ENCODE peak calls at places on chromosomes 6 and 20, in eight cellular contexts. E is body of pancreas, B is SK-N-SH, O is stomach, N is tibial nerve, P is adipocyte, V is PC-3, H is iPS DF 6.9. J is an unnamed sample. For H3K9me3, the result is how much of the 10 kb centered on the place peaks cover.

GRCh38 chr6:152952045-152952444 is 30.8 kb downstream of the FBXO5 start:
- DNase-seq in E (no peak), V (peak), N (no peak), B (no peak), P (peak), H (no peak), O (no peak), J (no peak)

GRCh38 chr6:35737413-35738211 is 780 bp downstream of the ARMC12 start:
- DNase-seq in O (no peak), V (peak), P (peak), E (peak), B (peak), N (no peak), H (no peak), J (no peak)

GRCh38 chr6:33587529-33588215 is 7.6 kb upstream of the BAK1 start:
- DNase-seq in H (no peak), O (no peak), E (no peak), N (no peak), V (no peak), P (no peak), B (no peak), J (no peak)

GRCh38 chr6:131058236-131058635 is 4.8 kb downstream of the EPB41L2 start:
- DNase-seq in B (no peak), P (peak), N (no peak), V (peak), E (no peak), H (no peak), O (no peak), J (no peak)

GRCh38 chr6:6684365-6684833 is 95.9 kb downstream of the LY86 start:
- DNase-seq in B (no peak), P (no peak), H (no peak), V (no peak), E (no peak), O (no peak), N (no peak), J (no peak)

GRCh38 chr6:123182998-123183397 is 187.0 kb downstream of the CLVS2 start:
- DNase-seq in H (no peak), E (no peak), V (no peak), B (no peak), P (no peak), O (no peak), N (no peak), J (no peak)

GRCh38 chr6:161151059-161151645 is 122.7 kb downstream of the AGPAT4 start:
- DNase-seq in V (no peak), N (no peak), P (no peak), H (no peak), E (no peak), O (no peak), B (no peak), J (no peak)

GRCh38 chr20:36314734-36315544 is 8.8 kb downstream of the DLGAP4 start:
- DNase-seq in N (no peak), V (no peak), P (no peak), B (no peak), O (no peak), E (no peak), H (no peak), J (no peak)

GRCh38 chr6:41768545-41769308 is 11.0 kb downstream of the FRS3 start:
- DNase-seq in V (no peak), P (no peak), H (no peak), O (peak), B (peak), E (no peak), N (no peak), J (no peak)

GRCh38 chr6:36610576-36611336 is 16.6 kb downstream of the SRSF3 start:
- DNase-seq in N (no peak), P (no peak), V (no peak), B (no peak), E (no peak), O (no peak), H (no peak), J (no peak)

GRCh38 chr20:20551409-20551808 is 161.0 kb downstream of the RALGAPA2 start:
- DNase-seq in H (no peak), E (no peak), V (peak), O (no peak), N (no peak), B (peak), P (no peak), J (no peak)

GRCh38 chr6:34664270-34664971 is 32.1 kb downstream of the ILRUN start:
- DNase-seq in B (no peak), V (peak), O (no peak), H (no peak), P (peak), N (no peak), E (no peak), J (no peak)

GRCh38 chr6:138538390-138539031 is 39.2 kb upstream of the NHSL1 start:
- DNase-seq in B (no peak), V (no peak), P (peak), O (no peak), E (no peak), N (peak), H (no peak), J (no peak)

GRCh38 chr20:1696521-1697209 is 39.1 kb upstream of the SIRPG start:
- DNase-seq in B (no peak), V (no peak), P (no peak), O (no peak), E (no peak), N (no peak), H (no peak), J (no peak)

GRCh38 chr6:143700684-143701342 is 23.0 kb downstream of the PHACTR2 start:
- DNase-seq in B (peak), N (no peak), P (peak), H (no peak), V (no peak), O (no peak), E (no peak), J (no peak)

GRCh38 chr20:44644384-44645131 is 6.9 kb downstream of the ADA start:
- DNase-seq in E (no peak), P (no peak), N (no peak), V (no peak), B (no peak), O (no peak), H (no peak), J (no peak)

GRCh38 chr6:21141616-21142303 is 451.8 kb upstream of the SOX4 start:
- DNase-seq in O (no peak), N (no peak), P (no peak), E (no peak), V (no peak), B (no peak), H (no peak), J (no peak)

GRCh38 chr20:3251806-3252205 is 12.8 kb upstream of the SLC4A11 start:
- DNase-seq in H (no peak), V (no peak), P (no peak), N (no peak), B (no peak), O (peak), E (no peak), J (no peak)

GRCh38 chr20:9051508-9051907 is 17.4 kb upstream of the PLCB4 start:
- DNase-seq in O (no peak), P (peak), V (peak), H (no peak), B (no peak), N (no peak), E (no peak), J (no peak)

GRCh38 chr6:125868252-125868651 is 77.5 kb downstream of the NCOA7 start:
- DNase-seq in H (no peak), P (no peak), O (no peak), N (no peak), E (no peak), V (peak), B (no peak), J (no peak)

GRCh38 chr6:76351275-76351674 is 278.8 kb upstream of the IMPG1 start:
- DNase-seq in H (peak), O (no peak), N (no peak), P (no peak), B (no peak), E (peak), V (peak), J (no peak)

GRCh38 chr20:16692442-16692841 is 37.4 kb upstream of the SNRPB2 start:
- DNase-seq in H (no peak), N (no peak), E (no peak), P (no peak), V (peak), B (no peak), O (no peak), J (no peak)

GRCh38 chr20:57323034-57323433 is 6.6 kb upstream of the SPO11 start:
- DNase-seq in B (no peak), H (no peak), N (no peak), E (no peak), P (peak), O (no peak), V (peak), J (no peak)

GRCh38 chr6:161100072-161100471 is 108.5 kb downstream of the MAP3K4 start:
- DNase-seq in P (no peak), V (no peak), H (no peak), O (no peak), B (no peak), E (no peak), N (no peak), J (no peak)

GRCh38 chr6:1554881-1555569 is 54.7 kb upstream of the FOXC1 start:
- DNase-seq in N (peak), O (peak), B (peak), P (peak), V (peak), E (peak), H (no peak), J (peak)

GRCh38 chr6:161355731-161356130 is 81.9 kb upstream of the AGPAT4 start:
- DNase-seq in P (no peak), H (no peak), E (no peak), V (no peak), O (no peak), N (no peak), B (no peak), J (no peak)

GRCh38 chr20:51129201-51129671 is 106.3 kb upstream of the KCNG1 start:
- DNase-seq in B (peak), O (no peak), E (no peak), V (no peak), P (no peak), H (no peak), N (no peak), J (no peak)

GRCh38 chr6:157546366-157546765 is 165.4 kb downstream of the ZDHHC14 start:
- DNase-seq in O (no peak), H (no peak), P (no peak), N (no peak), B (no peak), E (no peak), V (no peak), J (no peak)

GRCh38 chr6:78810698-78811097 is 56.7 kb upstream of the IRAK1BP1 start:
- DNase-seq in P (peak), E (no peak), H (no peak), O (no peak), B (no peak), N (no peak), V (peak), J (no peak)

GRCh38 chr6:111573892-111574800 is 31.5 kb downstream of the TRAF3IP2 start:
- DNase-seq in N (no peak), E (no peak), O (no peak), V (peak), P (peak), H (no peak), B (no peak), J (no peak)

GRCh38 chr20:62766716-62767115 is 29.6 kb upstream of the MRGBP start:
- DNase-seq in E (peak), P (no peak), V (peak), O (peak), N (no peak), B (no peak), H (no peak), J (no peak)

GRCh38 chr20:60680554-60680953 is 571.5 kb upstream of the CDH4 start:
- DNase-seq in E (no peak), V (no peak), B (no peak), O (no peak), N (no peak), H (no peak), P (no peak), J (no peak)

DNA sequence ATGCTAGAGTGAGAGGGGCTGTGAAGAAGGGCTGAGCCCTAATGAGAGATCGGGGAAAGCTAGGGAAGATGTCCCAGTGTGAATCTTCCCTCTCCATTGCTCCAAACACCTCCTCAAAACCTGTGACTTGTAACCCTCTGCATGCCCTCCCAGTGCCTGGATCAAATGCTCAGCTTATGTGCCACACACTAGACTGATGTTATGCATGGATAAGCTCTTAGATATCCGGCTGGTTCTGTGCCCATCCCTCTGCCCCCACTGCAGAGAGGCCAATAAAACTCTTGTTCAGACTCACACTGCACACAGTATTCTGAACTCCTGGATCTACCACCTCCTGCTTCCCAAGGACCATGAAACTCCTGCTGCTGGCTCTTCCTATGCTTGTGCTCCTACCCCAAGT is at the start of gene DEFB118:
- DNase-seq in H (no peak), B (no peak), P (no peak), E (no peak), N (no peak), V (no peak), O (no peak), J (no peak)
- H3K9me3 ChIP-seq in H (under half), B (under half), P (under half), E (under half), N (under half), V (under half), O (under half), J (under half)

DNA sequence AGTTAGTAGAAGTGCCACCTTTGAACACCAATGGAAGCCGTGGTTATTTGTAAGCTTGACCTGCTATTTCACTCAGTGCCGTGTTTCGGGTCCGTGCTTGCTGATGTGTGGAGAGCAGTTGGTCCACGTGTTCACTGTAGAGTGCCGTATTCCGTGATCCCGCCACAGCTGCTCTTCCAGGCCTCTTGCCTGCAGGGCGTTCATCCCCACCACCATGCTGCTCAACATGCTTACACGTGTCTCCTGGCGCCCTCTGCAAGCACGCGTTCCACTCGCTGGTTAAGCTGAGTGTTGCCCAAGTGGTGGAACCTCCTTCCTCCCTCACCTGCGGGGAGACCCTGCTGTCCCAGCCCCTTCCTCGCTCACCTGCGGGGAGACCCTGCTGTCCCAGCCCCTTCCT is 28.0 kb upstream of the DACT2 start:
- DNase-seq in H (no peak), N (no peak), O (no peak), B (no peak), E (no peak), V (no peak), P (no peak), J (no peak)
- H3K9me3 ChIP-seq in H (under half), N (under half), O (under half), B (under half), E (under half), V (under half), P (under half), J (under half)

GRCh38 chr6:116208056-116208785 is 45.7 kb downstream of the TSPYL4 start:
- DNase-seq in B (no peak), O (no peak), P (peak), N (no peak), E (no peak), H (no peak), V (no peak), J (no peak)
- H3K9me3 ChIP-seq in B (under half), O (under half), P (under half), N (under half), E (under half), H (under half), V (under half), J (under half)

DNA sequence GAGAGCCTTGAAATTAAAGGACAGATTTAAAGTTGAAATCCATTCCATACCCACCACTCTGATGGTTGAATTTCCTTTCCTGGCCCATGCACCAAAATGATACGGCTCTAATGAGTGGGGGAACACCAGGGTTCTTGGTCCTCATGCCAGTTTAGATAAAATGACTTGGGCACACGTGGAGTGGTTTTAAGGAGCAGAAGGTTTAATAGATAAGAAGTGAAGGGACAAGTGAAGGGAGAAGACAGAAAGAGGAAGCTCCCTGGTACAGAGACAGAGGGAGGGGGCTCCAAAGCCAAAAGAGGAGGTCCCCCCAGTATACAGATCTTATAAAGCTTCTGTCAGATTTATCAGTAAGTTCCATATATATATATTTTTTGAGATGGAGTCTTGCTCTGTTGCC is 22.7 kb downstream of the NCOA3 start:
- DNase-seq in E (no peak), V (no peak), O (no peak), N (no peak), H (no peak), B (no peak), P (no peak), J (no peak)
- H3K9me3 ChIP-seq in E (under half), V (under half), O (under half), N (under half), H (under half), B (under half), P (under half), J (under half)

GRCh38 chr20:29876911-29877285 is 1380.6 kb upstream of the DEFB115 start:
- DNase-seq in H (no peak), E (no peak), V (no peak), B (peak), O (no peak), P (no peak), N (no peak), J (no peak)

GRCh38 chr20:29874476-29875202 is 1382.8 kb upstream of the DEFB115 start:
- DNase-seq in O (no peak), P (no peak), B (peak), E (no peak), V (no peak), H (no peak), N (no peak), J (no peak)

GRCh38 chr20:29878281-29878741 is 1379.2 kb upstream of the DEFB115 start:
- DNase-seq in H (no peak), O (peak), P (no peak), N (no peak), V (peak), B (peak), E (no peak), J (no peak)

GRCh38 chr20:29878777-29879442 is 1378.6 kb upstream of the DEFB115 start:
- DNase-seq in H (no peak), O (peak), V (no peak), B (peak), P (no peak), N (no peak), E (no peak), J (no peak)

GRCh38 chr20:29873946-29874345 is 1383.5 kb upstream of the DEFB115 start:
- DNase-seq in P (peak), O (peak), N (no peak), B (peak), H (peak), V (no peak), E (peak), J (no peak)
- H3K9me3 ChIP-seq in P (under half), O (under half), N (under half), B (under half), H (under half), V (under half), E (under half), J (under half)

GRCh38 chr6:159351707-159352106 is 182.5 kb downstream of the FNDC1 start:
- DNase-seq in P (no peak), N (no peak), O (no peak), B (no peak), E (no peak), V (no peak), H (no peak), J (no peak)
- H3K9me3 ChIP-seq in P (under half), N (under half), O (under half), B (under half), E (under half), V (under half), H (under half), J (under half)

DNA sequence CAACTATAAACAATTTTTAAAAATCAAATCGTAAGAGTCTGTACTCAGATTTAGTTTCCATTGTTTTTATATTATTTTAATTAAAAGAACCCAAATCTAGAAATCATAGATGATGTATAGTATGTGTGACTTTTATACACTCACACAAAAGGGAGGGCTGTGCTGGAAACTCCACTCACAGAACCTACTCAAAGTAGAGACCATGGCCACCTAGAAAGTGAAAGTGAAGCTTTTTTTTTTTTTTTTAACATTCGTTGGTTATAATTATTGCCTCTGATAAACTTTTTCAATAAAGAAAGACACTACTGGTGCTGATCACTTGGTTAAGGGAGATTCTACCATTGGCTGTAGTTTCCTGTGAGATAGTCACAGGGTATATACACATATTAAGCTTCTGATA is 37.9 kb upstream of the PRL start:
- DNase-seq in O (no peak), P (no peak), B (no peak), N (no peak), H (no peak), E (no peak), V (no peak), J (no peak)
- H3K9me3 ChIP-seq in O (under half), P (under half), B (under half), N (under half), H (under half), E (under half), V (under half), J (under half)

J was measured in T-helper 17 cell.